ENCODE peak calls at places on chromosomes 12 and 14, in seven cellular contexts. J, U, D, F, Y, E and A are unnamed samples.

GRCh38 chr12:125186471-125187147 is 121.4 kb downstream of the AACS start:
- DNase-seq in D (no peak), U (no peak), Y (no peak), F (no peak), J (no peak), E (no peak), A (no peak)

GRCh38 chr12:110762891-110763290 is 20.2 kb upstream of the PPP1CC start:
- DNase-seq in Y (no peak), D (no peak), U (no peak), J (no peak), E (no peak), F (no peak), A (no peak)

GRCh38 chr12:131774576-131774975 is 53.6 kb upstream of the MMP17 start:
- DNase-seq in Y (no peak), D (no peak), U (peak; percentile 39), F (no peak), J (no peak), E (no peak), A (no peak)

GRCh38 chr12:95130096-95130495 is 56.7 kb upstream of the NR2C1 start:
- DNase-seq in J (no peak), U (no peak), Y (peak; percentile 26), D (no peak), E (no peak), F (no peak), A (no peak)

GRCh38 chr14:75267141-75267601 is 11.5 kb upstream of the FOS start:
- DNase-seq in Y (no peak), D (no peak), E (no peak), J (no peak), F (no peak), U (no peak), A (no peak)

GRCh38 chr12:43776498-43776897 is 17.7 kb downstream of the IRAK4 start:
- DNase-seq in F (no peak), E (peak; percentile 21), D (peak; percentile 28), J (no peak), U (peak; percentile 2), Y (peak; percentile 10), A (no peak)

GRCh38 chr12:65364021-65364420 is 85.5 kb downstream of the MSRB3 start:
- DNase-seq in U (no peak), D (no peak), Y (no peak), F (no peak), E (no peak), J (no peak), A (no peak)

GRCh38 chr12:65905941-65906471 is 81.7 kb downstream of the HMGA2 start:
- DNase-seq in E (no peak), Y (no peak), D (no peak), J (no peak), F (no peak), U (no peak), A (no peak)

GRCh38 chr14:68675233-68675577 is 117.7 kb downstream of the ZFP36L1 start:
- DNase-seq in Y (no peak), D (no peak), E (no peak), U (no peak), J (peak; percentile 76), F (no peak), A (no peak)

GRCh38 chr12:8822298-8822697 is at the start of gene A2ML1:
- DNase-seq in F (no peak), U (no peak), J (no peak), E (no peak), Y (no peak), D (no peak), A (no peak)

GRCh38 chr14:102942069-102942468 is 19.6 kb downstream of the AMN start:
- DNase-seq in U (no peak), D (no peak), F (no peak), J (no peak), E (no peak), Y (no peak), A (no peak)

GRCh38 chr14:100554082-100554677 is 33.0 kb downstream of the BEGAIN start:
- DNase-seq in J (no peak), Y (peak; percentile 4), D (no peak), U (no peak), F (no peak), E (no peak), A (no peak)

GRCh38 chr14:72610831-72611200 is 283.1 kb downstream of the DPF3 start:
- DNase-seq in D (no peak), U (no peak), E (no peak), J (no peak), Y (no peak), F (no peak), A (no peak)

GRCh38 chr14:32047791-32048190 is 29.3 kb upstream of the ARHGAP5 start:
- DNase-seq in U (no peak), J (no peak), E (no peak), Y (no peak), D (no peak), F (no peak), A (no peak)

GRCh38 chr12:58540480-58541299 is 379.6 kb downstream of the LRIG3 start:
- DNase-seq in J (no peak), F (no peak), D (peak; percentile 75), U (peak; percentile 78), Y (peak; percentile 63), E (no peak), A (peak; percentile 88)

GRCh38 chr14:65333926-65334687 is 78.4 kb upstream of the FUT8 start:
- DNase-seq in F (no peak), J (no peak), U (no peak), D (no peak), E (no peak), Y (no peak), A (no peak)

GRCh38 chr12:40663781-40664180 is 28.5 kb upstream of the CNTN1 start:
- DNase-seq in U (no peak), D (no peak), F (no peak), E (no peak), Y (no peak), J (no peak), A (no peak)

GRCh38 chr12:42468341-42468821 is 121.2 kb downstream of the PRICKLE1 start:
- DNase-seq in U (no peak), Y (no peak), F (no peak), E (no peak), J (no peak), D (no peak), A (no peak)

GRCh38 chr14:87231336-87232026 is 761.5 kb downstream of the GALC start:
- DNase-seq in E (no peak), F (no peak), D (no peak), U (no peak), J (no peak), Y (peak; percentile 42), A (no peak)

GRCh38 chr14:59060841-59061240 is 127.6 kb upstream of the DAAM1 start:
- DNase-seq in J (no peak), F (no peak), E (no peak), U (no peak), D (peak; percentile 12), Y (peak; percentile 27), A (no peak)

GRCh38 chr12:1533602-1534304 is 60.6 kb downstream of the FBXL14 start:
- DNase-seq in J (no peak), D (no peak), U (no peak), F (peak; percentile 34), E (peak; percentile 69), Y (no peak), A (no peak)

GRCh38 chr12:65952737-65953209 is 128.5 kb downstream of the HMGA2 start:
- DNase-seq in F (no peak), U (no peak), J (no peak), E (no peak), Y (peak; percentile 91), D (no peak), A (no peak)

GRCh38 chr14:64464695-64465094 is 604 bp upstream of the AKAP5 start:
- DNase-seq in F (no peak), J (no peak), D (no peak), U (no peak), Y (no peak), E (no peak), A (peak; percentile 47)

GRCh38 chr12:22525426-22525825 is 18.9 kb downstream of the C2CD5 start:
- DNase-seq in Y (no peak), U (no peak), D (no peak), J (no peak), F (no peak), E (no peak), A (no peak)

GRCh38 chr12:70040141-70040540 is 203.1 kb upstream of the CNOT2 start:
- DNase-seq in J (no peak), Y (no peak), D (peak; percentile 3), F (no peak), U (no peak), E (no peak), A (no peak)

GRCh38 chr14:58107947-58108552 is 44.0 kb downstream of the ARMH4 start:
- DNase-seq in F (no peak), J (peak; percentile 17), E (peak; percentile 43), U (peak; percentile 37), D (peak; percentile 80), Y (peak; percentile 28), A (peak; percentile 60)